ENCODE peak calls at places on chromosomes 4 and X, in nine cellular contexts. N is ELR, G is astrocyte of the spinal cord, Q is tibial nerve, Y is mucosa of descending colon, I is tibial artery, T is activated T-helper 1 cell treated with Interleukin-2 at 50 U/mL for 16 hours, P is Right ventricle myocardium superior, U is K562. K is an unnamed sample.

GRCh38 chr4:113325876-113326615 is 276.6 kb downstream of the ANK2 start:
- DNase-seq in Y (no peak), Q (no peak), G (no peak), T (no peak), I (no peak), N (peak), U (no peak), P (no peak), K (no peak)

GRCh38 chr4:77040265-77040664 is 35.5 kb downstream of the CCNI start:
- DNase-seq in I (no peak), U (no peak), T (no peak), Q (no peak), G (peak), Y (no peak), P (no peak), N (peak), K (no peak)

GRCh38 chrX:118370921-118371624 is 25.2 kb downstream of the WDR44 start:
- DNase-seq in U (no peak), I (no peak), Q (no peak), G (peak), N (peak), Y (no peak), P (no peak), T (no peak), K (no peak)

GRCh38 chr4:80306255-80306654 is 29.3 kb upstream of the CFAP299 start:
- DNase-seq in T (no peak), N (peak), I (no peak), P (no peak), G (peak), Q (no peak), Y (no peak), U (no peak), K (no peak)

GRCh38 chr4:76980280-76980679 is 30.7 kb downstream of the SEPTIN11 start:
- DNase-seq in G (no peak), Y (no peak), I (no peak), T (no peak), N (no peak), U (no peak), P (no peak), Q (no peak), K (no peak)

GRCh38 chr4:101348367-101348827 is 1.1 kb upstream of the PPP3CA start:
- DNase-seq in P (no peak), I (no peak), T (no peak), G (no peak), Q (no peak), U (no peak), N (no peak), Y (no peak), K (peak)

GRCh38 chrX:41718481-41719245 is 5.3 kb upstream of the GPR82 start:
- DNase-seq in N (no peak), I (no peak), P (no peak), G (peak), Q (no peak), T (no peak), Y (no peak), U (no peak), K (no peak)

GRCh38 chrX:149830192-149830873 is 48.6 kb downstream of the MAGEA9 start:
- DNase-seq in G (peak), T (no peak), Q (no peak), P (no peak), I (no peak), U (no peak), N (peak), Y (no peak), K (no peak)

GRCh38 chrX:49838374-49838773 is 9.3 kb downstream of the PAGE4 start:
- DNase-seq in P (no peak), T (no peak), U (peak), G (peak), Y (no peak), I (no peak), Q (peak), N (peak), K (no peak)

GRCh38 chrX:150903110-150903508 is 4.6 kb upstream of the CD99L2 start:
- DNase-seq in N (no peak), Y (no peak), Q (no peak), T (no peak), G (no peak), P (no peak), I (no peak), U (no peak), K (no peak)

GRCh38 chrX:55524487-55524886 is 34.8 kb upstream of the USP51 start:
- DNase-seq in G (no peak), P (no peak), Q (no peak), Y (no peak), T (no peak), N (no peak), I (no peak), U (peak), K (no peak)

GRCh38 chr4:180618396-180618795 is 1624.8 kb upstream of the TENM3 start:
- DNase-seq in N (peak), I (no peak), Y (no peak), P (no peak), U (no peak), T (no peak), G (peak), Q (no peak), K (no peak)

GRCh38 chr4:65737672-65738071 is 67.4 kb upstream of the EPHA5 start:
- DNase-seq in T (no peak), Y (no peak), I (no peak), U (no peak), P (no peak), N (no peak), Q (no peak), G (no peak), K (no peak)

GRCh38 chr4:27000122-27000521 is 139.5 kb downstream of the STIM2 start:
- DNase-seq in U (no peak), P (no peak), G (no peak), I (no peak), N (no peak), Q (no peak), T (no peak), Y (no peak), K (no peak)

GRCh38 chr4:106038012-106038411 is 142.7 kb downstream of the NPNT start:
- DNase-seq in Q (no peak), U (no peak), P (no peak), G (no peak), N (no peak), Y (no peak), I (no peak), T (no peak), K (no peak)

GRCh38 chr4:41221850-41222249 is 7.5 kb upstream of the APBB2 start:
- DNase-seq in U (no peak), Y (no peak), T (no peak), P (no peak), N (no peak), G (no peak), I (no peak), Q (no peak), K (no peak)

GRCh38 chr4:123587983-123588494 is 191.4 kb downstream of the SPRY1 start:
- DNase-seq in Q (no peak), I (peak), N (peak), Y (peak), T (no peak), U (peak), G (peak), P (no peak), K (no peak)

GRCh38 chr4:182188622-182189021 is 54.6 kb upstream of the TENM3 start:
- DNase-seq in N (peak), P (no peak), I (no peak), U (no peak), Y (no peak), T (no peak), Q (no peak), G (peak), K (no peak)

GRCh38 chr4:152894673-152895072 is 41.5 kb upstream of the FHDC1 start:
- DNase-seq in U (no peak), I (no peak), T (no peak), P (no peak), N (peak), Y (no peak), G (peak), Q (no peak), K (no peak)

GRCh38 chr4:5036239-5036638 is 15.0 kb upstream of the STK32B start:
- DNase-seq in U (peak), G (peak), Y (no peak), N (peak), P (no peak), I (peak), T (no peak), Q (no peak), K (no peak)

GRCh38 chr4:132063829-132064228 is 1085.3 kb upstream of the PCDH10 start:
- DNase-seq in T (no peak), U (peak), Q (no peak), N (no peak), P (no peak), I (no peak), G (peak), Y (no peak), K (no peak)

GRCh38 chr4:183580370-183580769 is 75.5 kb downstream of the ING2 start:
- DNase-seq in P (no peak), N (no peak), Q (no peak), U (no peak), G (no peak), Y (no peak), T (no peak), I (no peak), K (no peak)

GRCh38 chr4:54189140-54189539 is 40.0 kb upstream of the PDGFRA start:
- DNase-seq in Y (no peak), N (no peak), T (no peak), P (no peak), G (peak), I (no peak), Q (no peak), U (no peak), K (no peak)

GRCh38 chrX:136765957-136766356 is 14.8 kb downstream of the ARHGEF6 start:
- DNase-seq in U (no peak), Y (no peak), T (no peak), I (no peak), Q (no peak), N (no peak), P (no peak), G (no peak), K (no peak)

GRCh38 chr4:24690436-24690835 is 104.9 kb upstream of the SOD3 start:
- DNase-seq in P (no peak), I (no peak), Q (no peak), U (no peak), G (no peak), T (no peak), Y (no peak), N (no peak), K (no peak)

K was measured in anterior cingulate cortex.